ENCODE peak calls at places on chromosomes 2 and 18, in nine cellular contexts. W is GM23248; I is tibial nerve; J is CD8-positive, alpha-beta memory T cell; Z is pancreas; X is adrenal gland; P is cardiac muscle cell; C is heart right ventricle; F is ovary. H is an unnamed sample. For H3K36me3 and H3K4me1, the result is how much of the 10 kb centered on the place peaks cover.

GRCh38 chr2:28011322-28011737 is 120.8 kb downstream of the BABAM2 start:
- DNase-seq in I (no peak), F (no peak), W (no peak), X (no peak), Z (no peak), P (no peak), J (no peak), C (no peak), H (no peak)

GRCh38 chr2:148391324-148391723 is 253.2 kb upstream of the EPC2 start:
- DNase-seq in W (peak), F (no peak), Z (no peak), C (no peak), I (no peak), J (no peak), X (no peak), P (no peak), H (no peak)

GRCh38 chr2:176500921-176501320 is 231.7 kb downstream of the MTX2 start:
- DNase-seq in P (no peak), X (no peak), J (no peak), F (no peak), C (no peak), W (peak), I (no peak), Z (no peak), H (no peak)

GRCh38 chr2:23492941-23493340 is 108.0 kb downstream of the KLHL29 start:
- DNase-seq in F (no peak), W (no peak), P (no peak), Z (no peak), J (no peak), C (no peak), I (no peak), X (peak), H (no peak)

GRCh38 chr2:113979172-113980128 is 89.6 kb downstream of the ACTR3 start:
- DNase-seq in Z (peak), J (no peak), F (peak), X (no peak), C (no peak), P (no peak), I (no peak), W (no peak), H (no peak)

GRCh38 chr18:24497052-24497754 is 36.8 kb downstream of the HRH4 start:
- DNase-seq in J (no peak), P (no peak), C (no peak), X (no peak), F (no peak), I (no peak), W (peak), Z (no peak), H (no peak)

GRCh38 chr18:59606193-59607175 is 90.7 kb downstream of the CCBE1 start:
- DNase-seq in J (no peak), Z (no peak), C (peak), W (no peak), I (no peak), X (no peak), P (no peak), F (no peak), H (no peak)

GRCh38 chr2:161005170-161005569 is 155.1 kb upstream of the TANK start:
- DNase-seq in C (no peak), J (no peak), X (no peak), Z (no peak), I (no peak), F (no peak), W (peak), P (no peak), H (no peak)

GRCh38 chr2:205270689-205271088 is 411.6 kb upstream of the NRP2 start:
- DNase-seq in I (no peak), F (no peak), W (no peak), P (peak), Z (no peak), J (no peak), X (no peak), C (no peak), H (no peak)

GRCh38 chr18:22432672-22433137 is 15.0 kb upstream of the CTAGE1 start:
- DNase-seq in C (peak), J (no peak), I (peak), Z (peak), X (peak), W (peak), F (peak), P (no peak), H (peak)

GRCh38 chr2:23703583-23704385 is 223.1 kb downstream of the ATAD2B start:
- DNase-seq in X (no peak), C (no peak), P (no peak), Z (no peak), W (no peak), J (no peak), F (peak), I (no peak), H (peak)

GRCh38 chr2:122108186-122108585 is 352.7 kb downstream of the TSN start:
- DNase-seq in P (peak), C (no peak), Z (no peak), J (no peak), I (no peak), F (no peak), X (no peak), W (no peak), H (no peak)

GRCh38 chr2:98479959-98480524 is 35.4 kb downstream of the INPP4A start:
- DNase-seq in X (peak), F (peak), I (no peak), Z (peak), W (peak), P (peak), C (peak), J (peak), H (no peak)

GRCh38 chr18:9058426-9058825 is 44.1 kb upstream of the NDUFV2 start:
- DNase-seq in F (no peak), J (no peak), X (no peak), W (no peak), P (no peak), C (no peak), I (no peak), Z (no peak), H (no peak)

GRCh38 chr18:75200071-75200470 is 8.9 kb downstream of the PTGR3 start:
- DNase-seq in W (no peak), F (no peak), Z (no peak), J (no peak), X (no peak), P (no peak), I (no peak), C (no peak), H (no peak)

GRCh38 chr18:22551536-22552151 is 133.9 kb upstream of the CTAGE1 start:
- DNase-seq in X (peak), Z (no peak), W (peak), F (no peak), J (no peak), P (no peak), C (no peak), I (no peak), H (no peak)

DNA sequence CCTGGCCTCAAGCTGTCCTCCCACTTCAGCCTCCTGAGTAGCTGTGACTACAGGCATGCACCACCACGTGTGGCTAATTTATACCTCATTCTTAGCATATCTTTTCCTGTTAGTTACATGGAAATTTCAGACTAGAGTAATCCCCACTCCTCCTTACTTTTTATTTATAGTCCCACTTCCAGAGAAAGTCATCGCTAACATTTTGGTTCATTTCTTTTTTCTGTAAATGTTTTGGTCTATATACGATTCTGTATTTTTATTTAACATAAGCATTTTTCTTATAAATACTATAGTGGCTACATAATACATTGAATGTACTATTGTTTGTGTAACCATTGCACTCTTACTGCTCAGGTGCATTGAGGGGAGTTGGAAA is 42.3 kb downstream of the DDX1 start:
- DNase-seq in F (no peak), W (no peak), P (no peak), I (no peak), C (no peak), J (no peak), X (no peak), Z (no peak), H (no peak)
- H3K36me3 ChIP-seq in F (under half), W (under half), P (under half), I (under half), C (under half), J (under half), X (under half), Z (under half), H (under half)

GRCh38 chr2:239067196-239067865 is 219.4 kb downstream of the TWIST2 start:
- DNase-seq in W (no peak), I (no peak), F (no peak), Z (no peak), J (no peak), X (no peak), C (no peak), P (no peak), H (no peak)

GRCh38 chr2:239068411-239068810 is 220.5 kb downstream of the TWIST2 start:
- DNase-seq in C (no peak), Z (no peak), I (no peak), X (no peak), W (no peak), F (no peak), P (no peak), J (no peak), H (no peak)

GRCh38 chr2:239072786-239073185 is 224.9 kb downstream of the TWIST2 start:
- DNase-seq in I (no peak), P (no peak), W (no peak), C (no peak), Z (no peak), F (no peak), J (no peak), X (no peak), H (no peak)

GRCh38 chr2:239073270-239073669 is 225.4 kb downstream of the TWIST2 start:
- DNase-seq in P (no peak), W (no peak), X (no peak), J (no peak), Z (no peak), I (no peak), F (no peak), C (peak), H (no peak)

DNA sequence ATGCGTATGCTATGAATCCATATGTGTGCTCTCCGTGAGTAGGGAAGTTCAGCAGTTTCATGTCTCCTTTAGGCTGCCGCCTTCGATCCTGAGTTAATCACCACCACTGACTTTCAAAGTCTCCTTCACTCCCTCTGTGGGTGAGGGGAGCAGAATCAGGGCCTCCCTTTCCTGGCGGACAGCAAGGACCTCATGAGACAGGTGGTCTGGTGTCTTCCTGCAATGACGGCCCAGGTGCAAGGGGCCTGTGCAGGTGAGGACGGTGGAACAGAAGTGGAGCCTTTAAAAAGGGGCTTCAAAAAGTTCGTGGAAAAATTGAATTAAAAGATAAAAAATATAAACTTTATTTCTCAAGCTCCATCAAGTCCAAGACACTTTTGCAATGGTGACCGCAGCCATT is 222.6 kb downstream of the TWIST2 start:
- DNase-seq in W (no peak), J (no peak), X (no peak), Z (no peak), C (no peak), F (no peak), I (no peak), P (no peak), H (no peak)
- H3K4me1 ChIP-seq in W (under half), J (under half), X (under half), Z (under half), C (under half), F (under half), I (under half), P (under half), H (under half)

GRCh38 chr2:237660381-237660900 is 33.1 kb downstream of the LRRFIP1 start:
- DNase-seq in I (no peak), X (no peak), W (no peak), P (no peak), F (no peak), J (no peak), C (no peak), Z (no peak), H (no peak)
- H3K27ac ChIP-seq in I (no peak), X (no peak), W (no peak), P (no peak), F (no peak), J (no peak), C (no peak), Z (peak), H (no peak)

DNA sequence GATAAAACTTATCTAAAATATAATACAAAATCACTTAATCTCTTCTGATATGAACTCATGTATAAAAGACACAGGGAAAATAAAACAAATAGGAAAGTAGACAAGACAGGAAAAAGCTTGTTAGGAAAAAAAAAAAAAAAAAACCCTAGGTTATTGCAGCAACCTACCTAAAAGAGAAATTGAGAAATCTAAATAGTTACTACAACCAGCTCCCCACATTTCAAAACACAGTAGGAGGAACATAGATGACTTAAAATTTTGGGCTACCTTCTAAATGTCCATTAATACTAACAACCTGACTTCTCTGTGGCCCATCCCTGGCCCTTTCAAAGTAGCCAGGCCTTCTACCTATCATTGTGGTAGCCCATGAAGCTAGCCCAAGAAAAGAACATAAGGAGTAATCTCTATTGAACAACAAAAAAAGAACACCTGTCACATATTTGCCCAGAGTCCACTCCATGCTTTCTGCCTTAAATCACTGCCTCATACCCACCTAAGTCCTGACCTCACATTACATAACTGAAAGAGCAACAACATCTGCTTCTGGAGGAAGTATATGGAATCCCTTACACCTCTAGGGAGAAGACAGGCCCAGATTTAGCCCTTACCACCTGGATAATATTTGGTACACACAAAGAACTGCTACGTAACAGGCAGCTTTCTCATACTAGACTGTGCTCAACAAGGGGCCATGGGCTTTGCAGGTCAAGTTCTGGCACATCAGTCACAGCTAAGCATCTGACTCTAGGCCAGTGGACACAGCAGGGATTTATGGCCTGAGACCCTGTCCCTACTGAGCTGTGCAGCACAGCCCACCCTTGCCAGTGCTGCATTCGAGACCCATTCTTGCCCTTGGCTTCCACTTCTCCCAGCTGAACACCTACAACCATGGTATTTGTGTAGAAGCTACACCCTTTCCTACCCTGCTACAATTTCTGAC is 8.5 kb downstream of the SUCLG1 start:
- DNase-seq in F (no peak), P (no peak), J (no peak), C (no peak), Z (no peak), X (no peak), I (no peak), W (no peak), H (no peak)
- H3K36me3 ChIP-seq in F (under half), P (under half), J (under half), C (under half), Z (under half), X (under half), I (under half), W (under half), H (under half)

GRCh38 chr18:43571078-43571689 is 293.9 kb upstream of the SYT4 start:
- DNase-seq in W (peak), F (no peak), Z (no peak), X (peak), P (peak), I (no peak), C (peak), J (no peak), H (no peak)
- H3K4me1 ChIP-seq in W (under half), F (under half), Z (under half), X (under half), P (under half), I (under half), C (under half), J (under half), H (under half)

GRCh38 chr2:157424374-157424773 is 19.5 kb downstream of the CYTIP start:
- DNase-seq in Z (no peak), F (no peak), X (no peak), P (no peak), I (no peak), C (no peak), J (no peak), W (no peak), H (no peak)
- H3K27ac ChIP-seq in Z (no peak), F (no peak), X (no peak), P (no peak), I (no peak), C (no peak), J (no peak), W (no peak), H (no peak)

GRCh38 chr18:76379226-76380126 is 115.6 kb downstream of the ZNF516 start:
- DNase-seq in C (no peak), Z (no peak), I (no peak), W (no peak), F (peak), J (no peak), X (no peak), P (no peak), H (no peak)

GRCh38 chr18:76382265-76382664 is 112.8 kb downstream of the ZNF516 start:
- DNase-seq in F (no peak), J (no peak), Z (no peak), P (no peak), X (no peak), C (no peak), W (no peak), I (no peak), H (no peak)

GRCh38 chr18:76378526-76379215 is 116.4 kb downstream of the ZNF516 start:
- DNase-seq in F (no peak), W (no peak), Z (no peak), P (no peak), C (no peak), I (no peak), J (no peak), X (no peak), H (no peak)

GRCh38 chr18:76380127-76380729 is 114.8 kb downstream of the ZNF516 start:
- DNase-seq in X (no peak), Z (no peak), J (no peak), W (no peak), F (peak), P (no peak), I (no peak), C (no peak), H (no peak)

GRCh38 chr18:76380791-76381405 is 114.1 kb downstream of the ZNF516 start:
- DNase-seq in P (peak), Z (no peak), W (peak), C (no peak), X (no peak), F (peak), I (no peak), J (no peak), H (no peak)
- H3K36me3 ChIP-seq in P (under half), Z (under half), W (under half), C (under half), X (under half), F (under half), I (under half), J (under half), H (under half)

GRCh38 chr2:17550907-17551306 is 10.4 kb downstream of the VSNL1 start:
- DNase-seq in Z (no peak), W (no peak), X (no peak), I (no peak), J (no peak), P (no peak), F (no peak), C (no peak), H (no peak)
- H3K4me1 ChIP-seq in Z (under half), W (under half), X (under half), I (under half), J (under half), P (under half), F (under half), C (under half), H (under half)

H was measured in right atrium auricular region.